ENCODE peak calls at places on chromosomes 5 and 9, in eight cellular contexts. M is CD8-positive, alpha-beta memory T cell; Z is breast epithelium; T is A673; W is psoas muscle; I is suprapubic skin; O is effector memory CD4-positive, alpha-beta T cell; D is IMR-90. U is an unnamed sample.

GRCh38 chr9:99019523-99020331 is 76.0 kb downstream of the COL15A1 start:
- DNase-seq in M (no peak), Z (no peak), T (no peak), W (no peak), I (no peak), O (no peak), D (peak), U (no peak)

GRCh38 chr9:113998529-113999255 is 79.4 kb downstream of the AMBP start:
- DNase-seq in M (no peak), Z (no peak), T (peak), W (no peak), I (peak), O (no peak), D (peak), U (no peak)

GRCh38 chr5:138955013-138955660 is 80.0 kb upstream of the LRRTM2 start:
- DNase-seq in M (no peak), Z (no peak), T (no peak), W (peak), I (no peak), O (no peak), D (peak), U (no peak)

GRCh38 chr5:149301049-149301743 is 29.5 kb downstream of the AFAP1L1 start:
- DNase-seq in M (no peak), Z (no peak), T (no peak), W (no peak), I (no peak), O (no peak), D (no peak), U (no peak)

GRCh38 chr5:59367791-59368394 is 525.6 kb downstream of the PDE4D start:
- DNase-seq in M (no peak), Z (no peak), T (peak), W (peak), I (peak), O (no peak), D (peak), U (peak)

GRCh38 chr5:9069650-9070049 is 476.2 kb downstream of the SEMA5A start:
- DNase-seq in M (no peak), Z (no peak), T (no peak), W (no peak), I (no peak), O (no peak), D (peak), U (no peak)

GRCh38 chr9:37676411-37676830 is 25.7 kb downstream of the FRMPD1 start:
- DNase-seq in M (no peak), Z (no peak), T (peak), W (peak), I (no peak), O (no peak), D (no peak), U (peak)

GRCh38 chr5:87069974-87070608 is 197.6 kb upstream of the RASA1 start:
- DNase-seq in M (no peak), Z (peak), T (peak), W (no peak), I (no peak), O (no peak), D (peak), U (no peak)

GRCh38 chr5:110752953-110753352 is 14.1 kb downstream of the SLC25A46 start:
- DNase-seq in M (no peak), Z (no peak), T (no peak), W (no peak), I (no peak), O (no peak), D (no peak), U (no peak)

GRCh38 chr5:110754181-110754580 is 15.4 kb downstream of the SLC25A46 start:
- DNase-seq in M (no peak), Z (no peak), T (no peak), W (no peak), I (no peak), O (no peak), D (no peak), U (no peak)

GRCh38 chr5:110757118-110757729 is 18.4 kb downstream of the SLC25A46 start:
- DNase-seq in M (no peak), Z (no peak), T (peak), W (no peak), I (no peak), O (no peak), D (peak), U (no peak)

GRCh38 chr5:110753620-110754019 is 14.8 kb downstream of the SLC25A46 start:
- DNase-seq in M (no peak), Z (no peak), T (no peak), W (no peak), I (no peak), O (no peak), D (no peak), U (no peak)

DNA sequence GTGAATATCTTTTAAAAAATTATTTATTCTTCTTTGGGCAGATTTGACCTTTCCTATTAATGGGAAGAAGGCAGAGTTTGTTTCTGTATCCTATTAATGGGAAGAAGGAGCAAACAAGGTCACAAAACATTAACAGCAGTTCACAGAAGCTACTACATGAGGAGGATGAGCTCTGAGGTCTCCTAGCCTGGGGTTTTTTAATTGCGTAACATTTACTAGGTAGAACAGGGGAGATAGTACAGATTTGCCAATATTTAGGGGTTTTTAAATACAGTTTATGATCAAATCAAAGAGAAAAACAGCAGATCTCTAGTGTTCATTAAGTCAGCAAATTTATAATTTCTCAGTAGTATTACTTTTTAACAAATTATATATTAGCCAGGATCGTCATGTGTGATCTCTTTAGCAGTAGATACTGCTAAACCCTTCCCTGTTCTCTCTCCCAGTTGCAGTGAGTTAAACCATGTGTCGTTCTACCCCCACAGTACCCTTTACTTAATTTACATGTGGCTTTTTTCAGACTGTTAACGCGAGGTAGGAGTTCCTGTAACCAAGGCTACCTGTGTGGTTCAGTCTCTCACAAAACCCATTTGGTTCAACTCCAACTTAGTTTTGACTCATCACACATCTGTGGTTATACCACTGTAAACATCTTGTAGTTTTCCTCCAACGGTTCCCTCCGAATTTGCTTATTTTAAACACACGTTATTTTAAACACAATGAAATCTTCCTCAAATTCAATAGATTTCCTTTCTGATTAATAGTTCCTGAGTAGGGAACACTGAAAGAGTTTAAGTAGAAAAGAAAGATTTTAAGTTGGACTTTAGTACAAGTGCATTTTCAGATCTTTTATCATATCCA is 13.3 kb downstream of the SLC25A46 start:
- DNase-seq in M (no peak), Z (no peak), T (no peak), W (no peak), I (no peak), O (peak), D (peak), U (peak)
- H3K27ac ChIP-seq in M (no peak), Z (no peak), T (no peak), W (no peak), I (no peak), O (peak), D (no peak), U (no peak)

DNA sequence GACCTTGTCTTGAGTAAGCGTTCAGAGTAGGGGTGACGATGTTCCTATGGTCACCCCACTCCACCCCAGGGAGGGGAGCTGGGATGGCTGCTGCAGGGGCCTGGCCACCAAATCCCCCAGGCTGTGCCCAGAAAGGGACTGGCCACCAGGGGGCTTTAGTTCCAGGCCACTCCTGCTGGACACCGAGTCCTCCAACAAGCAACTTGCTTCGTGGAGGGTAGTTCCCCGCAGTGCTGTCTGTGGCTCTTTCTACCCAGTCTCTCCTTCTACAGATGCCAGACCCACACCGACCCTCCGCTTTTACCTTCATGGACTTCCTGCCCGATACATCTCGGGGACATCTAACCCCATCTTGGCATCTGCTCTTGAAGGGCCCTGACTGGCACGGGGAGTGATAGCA is 35.7 kb upstream of the GABRP start:
- DNase-seq in M (no peak), Z (no peak), T (no peak), W (no peak), I (no peak), O (no peak), D (no peak), U (no peak)
- H3K27ac ChIP-seq in M (no peak), Z (peak), T (no peak), W (no peak), I (no peak), O (no peak), D (no peak), U (no peak)

GRCh38 chr9:592733-593132 is 248.8 kb upstream of the DMRT1 start:
- DNase-seq in M (no peak), Z (no peak), T (no peak), W (no peak), I (no peak), O (no peak), D (no peak), U (no peak)

GRCh38 chr9:592225-592624 is 249.3 kb upstream of the DMRT1 start:
- DNase-seq in M (no peak), Z (no peak), T (no peak), W (no peak), I (no peak), O (no peak), D (no peak), U (no peak)

GRCh38 chr9:596701-597100 is 244.8 kb upstream of the DMRT1 start:
- DNase-seq in M (no peak), Z (no peak), T (no peak), W (no peak), I (no peak), O (no peak), D (no peak), U (no peak)

GRCh38 chr9:591292-591691 is 250.2 kb upstream of the DMRT1 start:
- DNase-seq in M (no peak), Z (no peak), T (no peak), W (peak), I (no peak), O (no peak), D (no peak), U (no peak)

GRCh38 chr9:593809-594208 is 247.7 kb upstream of the DMRT1 start:
- DNase-seq in M (no peak), Z (no peak), T (no peak), W (no peak), I (no peak), O (no peak), D (no peak), U (no peak)
- H3K27ac ChIP-seq in M (no peak), Z (no peak), T (no peak), W (no peak), I (no peak), O (no peak), D (no peak), U (no peak)

GRCh38 chr5:66994790-66995189 is 201.8 kb downstream of the CD180 start:
- DNase-seq in M (no peak), Z (no peak), T (no peak), W (no peak), I (no peak), O (no peak), D (no peak), U (no peak)

GRCh38 chr5:66991746-66992145 is 204.9 kb downstream of the CD180 start:
- DNase-seq in M (no peak), Z (no peak), T (no peak), W (no peak), I (no peak), O (no peak), D (no peak), U (no peak)

GRCh38 chr5:66992547-66992946 is 204.1 kb downstream of the CD180 start:
- DNase-seq in M (no peak), Z (no peak), T (no peak), W (no peak), I (no peak), O (no peak), D (no peak), U (no peak)

GRCh38 chr5:66993448-66993847 is 203.2 kb downstream of the CD180 start:
- DNase-seq in M (no peak), Z (no peak), T (no peak), W (no peak), I (no peak), O (no peak), D (no peak), U (no peak)

DNA sequence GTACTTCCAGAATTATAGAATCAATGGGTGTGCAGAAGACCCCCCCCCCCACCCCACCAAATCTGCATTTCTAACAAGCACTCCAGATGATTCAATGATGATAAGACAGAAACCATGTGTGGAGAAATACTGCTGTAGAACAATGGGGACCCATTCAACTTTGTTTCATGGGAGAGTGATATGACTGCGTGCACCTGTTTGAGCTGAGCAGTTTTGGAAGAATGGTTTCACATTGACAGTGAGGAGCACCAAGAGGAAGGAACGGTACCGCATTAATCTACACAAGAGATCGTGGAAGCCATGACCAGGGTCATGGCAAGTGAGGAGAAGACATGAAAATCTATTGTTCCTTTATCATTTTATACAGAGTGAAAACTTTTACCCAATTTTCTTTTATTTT is 202.7 kb downstream of the CD180 start:
- DNase-seq in M (no peak), Z (no peak), T (no peak), W (no peak), I (no peak), O (no peak), D (no peak), U (no peak)
- H3K27ac ChIP-seq in M (no peak), Z (no peak), T (no peak), W (no peak), I (no peak), O (no peak), D (no peak), U (no peak)

DNA sequence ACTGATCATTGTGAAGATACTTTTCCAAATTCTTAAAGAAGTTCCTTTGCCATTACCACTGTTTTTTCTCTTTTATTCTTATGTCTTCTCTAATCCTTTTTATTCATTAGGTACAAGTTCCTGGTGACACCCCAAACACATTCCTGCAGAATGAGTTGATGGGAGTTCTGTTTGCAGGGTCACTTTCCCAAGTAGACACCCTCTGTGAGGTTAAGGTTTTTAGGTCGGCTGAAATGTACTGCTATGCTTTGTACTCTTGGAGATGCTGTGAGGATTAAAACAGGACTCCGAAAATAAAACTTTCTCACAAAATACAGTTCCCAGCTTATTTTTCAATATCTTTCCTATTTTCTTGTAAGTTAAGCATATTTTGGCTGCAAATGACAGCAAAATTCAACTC is 143.3 kb upstream of the TLE4 start:
- DNase-seq in M (no peak), Z (no peak), T (no peak), W (no peak), I (no peak), O (no peak), D (no peak), U (no peak)
- H3K27ac ChIP-seq in M (no peak), Z (no peak), T (no peak), W (no peak), I (no peak), O (no peak), D (no peak), U (no peak)